ENCODE peak calls at places on chromosomes 13 and 19, in four cellular contexts. R is NCI-H1930, O is NCI-H345, X is ovary. N is an unnamed sample.

GRCh38 chr13:96020155-96020575 is 33.0 kb downstream of the UGGT2 start:
- DNase-seq in R (peak), X (no peak), O (peak), N (no peak)

GRCh38 chr19:5801796-5802616 is 2.9 kb upstream of the NRTN start:
- DNase-seq in O (no peak), X (no peak), R (peak), N (no peak)

GRCh38 chr19:28509079-28509895 is 703.7 kb downstream of the UQCRFS1 start:
- DNase-seq in O (no peak), X (no peak), R (no peak), N (no peak)

GRCh38 chr13:24997367-24997967 is 98.5 kb upstream of the PABPC3 start:
- DNase-seq in O (peak), X (no peak), R (peak), N (no peak)

GRCh38 chr13:24220086-24220703 is 59.7 kb downstream of the SPATA13 start:
- DNase-seq in R (peak), O (peak), X (peak), N (no peak)

GRCh38 chr13:51422484-51422883 is 30.4 kb downstream of the INTS6 start:
- DNase-seq in O (no peak), R (no peak), X (no peak), N (no peak)

GRCh38 chr19:42249149-42249750 is 5.7 kb downstream of the ERF start:
- DNase-seq in R (no peak), O (no peak), X (no peak), N (no peak)

GRCh38 chr13:97798836-97799235 is 154.6 kb upstream of the IPO5 start:
- DNase-seq in R (no peak), X (no peak), O (no peak), N (no peak)

GRCh38 chr13:30585748-30586262 is 31.9 kb upstream of the USPL1 start:
- DNase-seq in X (no peak), O (no peak), R (no peak), N (no peak)

GRCh38 chr13:24668955-24669354 is 11.3 kb upstream of the ATP12A start:
- DNase-seq in R (no peak), X (no peak), O (no peak), N (no peak)

GRCh38 chr13:37651891-37652290 is 53.3 kb upstream of the POSTN start:
- DNase-seq in R (no peak), O (no peak), X (no peak), N (no peak)

GRCh38 chr13:113761136-113761535 is 2.1 kb downstream of the TMEM255B start:
- DNase-seq in X (no peak), R (no peak), O (no peak), N (no peak)

GRCh38 chr13:37709318-37709717 is 110.8 kb upstream of the POSTN start:
- DNase-seq in R (no peak), X (no peak), O (no peak), N (no peak)

GRCh38 chr19:3343619-3344502 is 22.5 kb upstream of the NFIC start:
- DNase-seq in O (peak), X (peak), R (no peak), N (peak)

GRCh38 chr19:29277107-29277506 is 64.2 kb upstream of the UQCRFS1 start:
- DNase-seq in R (no peak), O (no peak), X (no peak), N (no peak)

GRCh38 chr13:49271264-49271663 is 23.5 kb downstream of the CDADC1 start:
- DNase-seq in X (no peak), R (no peak), O (no peak), N (no peak)

GRCh38 chr13:32045963-32046785 is 14.6 kb downstream of the FRY start:
- DNase-seq in O (peak), R (no peak), X (peak), N (no peak)

GRCh38 chr13:111519490-111520170 is 199.2 kb downstream of the TEX29 start:
- DNase-seq in O (no peak), X (no peak), R (no peak), N (no peak)

GRCh38 chr19:611506-611869 is 21.8 kb downstream of the HCN2 start:
- DNase-seq in X (no peak), O (no peak), R (no peak), N (no peak)

GRCh38 chr13:42486711-42487198 is 87.2 kb upstream of the TNFSF11 start:
- DNase-seq in R (no peak), X (no peak), O (no peak), N (no peak)

GRCh38 chr19:7500811-7501450 is 12.1 kb upstream of the PEX11G start:
- DNase-seq in O (peak), R (peak), X (no peak), N (no peak)

GRCh38 chr13:52925775-52926285 is 77.4 kb upstream of the PCDH8 start:
- DNase-seq in R (no peak), O (no peak), X (no peak), N (peak)

GRCh38 chr13:30895773-30896172 is 10.3 kb upstream of the MEDAG start:
- DNase-seq in O (no peak), R (no peak), X (peak), N (peak)

GRCh38 chr13:83498486-83499190 is 383.6 kb downstream of the SLITRK1 start:
- DNase-seq in X (no peak), O (peak), R (no peak), N (no peak)

GRCh38 chr13:104086759-104087158 is 1020.5 kb upstream of the SLC10A2 start:
- DNase-seq in X (no peak), R (no peak), O (no peak), N (no peak)

GRCh38 chr19:995051-995827 is 5.0 kb upstream of the GRIN3B start:
- DNase-seq in X (no peak), R (no peak), O (no peak), N (no peak)

N was measured in Right ventricle myocardium superior.